ENCODE peak calls at places on chromosome 1, in ten cellular contexts. F, D, A, R, H, Q, L, P, G and X are unnamed samples.

GRCh38 chr1:210125143-210125542 is 107.5 kb upstream of the SERTAD4 start:
- DNase-seq in R (no peak), D (peak; percentile 30), H (no peak), F (no peak), L (no peak), Q (no peak), A (no peak), P (no peak), G (no peak), X (no peak)

GRCh38 chr1:167663002-167663772 is 33.2 kb downstream of the RCSD1 start:
- DNase-seq in H (no peak), Q (no peak), A (peak; percentile 55), L (peak; percentile 88), D (peak; percentile 39), G (no peak), P (no peak), R (no peak), F (no peak), X (no peak)

GRCh38 chr1:153546796-153547559 is 1.4 kb upstream of the S100A4 start:
- DNase-seq in H (no peak), P (no peak), Q (no peak), D (peak; percentile 64), A (no peak), R (no peak), F (no peak), L (no peak), G (no peak), X (no peak)

GRCh38 chr1:91929246-91929645 is 20.0 kb upstream of the BRDT start:
- DNase-seq in Q (no peak), F (no peak), H (no peak), A (peak; percentile 54), D (peak; percentile 7), L (peak; percentile 14), R (no peak), P (no peak), G (no peak), X (no peak)

GRCh38 chr1:63892632-63893395 is 119.0 kb downstream of the ROR1 start:
- DNase-seq in P (peak; percentile 63), Q (no peak), L (no peak), F (no peak), D (peak; percentile 94), H (no peak), A (no peak), G (no peak), R (no peak), X (no peak)

GRCh38 chr1:233182587-233182986 is 112.9 kb downstream of the PCNX2 start:
- DNase-seq in P (no peak), D (no peak), F (no peak), H (no peak), R (no peak), G (no peak), A (no peak), Q (no peak), L (no peak), X (no peak)

GRCh38 chr1:198088360-198089071 is 68.3 kb upstream of the NEK7 start:
- DNase-seq in A (peak; percentile 59), R (no peak), P (no peak), G (no peak), Q (peak; percentile 39), L (peak; percentile 54), H (peak; percentile 7), D (peak; percentile 53), F (no peak), X (no peak)

GRCh38 chr1:181250038-181250437 is 161.5 kb downstream of the IER5 start:
- DNase-seq in D (no peak), A (no peak), Q (no peak), G (no peak), H (no peak), R (no peak), L (no peak), F (no peak), P (no peak), X (no peak)

GRCh38 chr1:226643167-226643566 is 94.6 kb downstream of the STUM start:
- DNase-seq in A (peak; percentile 72), F (peak; percentile 24), H (peak; percentile 66), Q (no peak), R (peak; percentile 58), D (no peak), G (peak; percentile 38), L (peak; percentile 75), P (peak; percentile 72), X (no peak)

GRCh38 chr1:30744060-30744756 is 13.4 kb downstream of the LAPTM5 start:
- DNase-seq in G (no peak), R (no peak), F (no peak), L (no peak), A (no peak), P (no peak), Q (no peak), D (peak; percentile 32), H (peak; percentile 47), X (no peak)

GRCh38 chr1:224377676-224378006 is 21.0 kb downstream of the CNIH4 start:
- DNase-seq in G (no peak), F (no peak), R (no peak), L (peak; percentile 19), A (no peak), P (no peak), H (peak; percentile 8), Q (no peak), D (peak; percentile 31), X (no peak)

GRCh38 chr1:202664083-202664482 is 46.2 kb downstream of the SYT2 start:
- DNase-seq in H (no peak), L (no peak), R (no peak), F (no peak), A (no peak), D (no peak), P (no peak), Q (no peak), G (no peak), X (no peak)

GRCh38 chr1:78440381-78440793 is 50.4 kb upstream of the PTGFR start:
- DNase-seq in G (no peak), R (no peak), L (no peak), F (no peak), P (no peak), D (peak; percentile 38), Q (no peak), A (no peak), H (no peak), X (no peak)

GRCh38 chr1:110062612-110063011 is 7.9 kb downstream of the ALX3 start:
- DNase-seq in R (no peak), G (no peak), P (no peak), A (peak; percentile 21), Q (no peak), L (no peak), H (no peak), D (no peak), F (no peak), X (no peak)

GRCh38 chr1:247487057-247487456 is 29.2 kb upstream of the OR2B11 start:
- DNase-seq in D (no peak), P (peak; percentile 33), R (peak; percentile 7), F (peak; percentile 6), G (peak; percentile 5), Q (no peak), L (peak; percentile 77), A (peak; percentile 72), H (peak; percentile 34), X (peak; percentile 23)

GRCh38 chr1:93140106-93140505 is 40.1 kb downstream of the TMED5 start:
- DNase-seq in F (no peak), D (peak; percentile 16), A (no peak), P (no peak), R (no peak), G (no peak), H (no peak), L (no peak), Q (no peak), X (no peak)

GRCh38 chr1:204989266-204990058 is 53.5 kb upstream of the CNTN2 start:
- DNase-seq in D (peak; percentile 41), R (peak; percentile 31), F (peak; percentile 6), H (peak; percentile 47), P (peak; percentile 88), A (peak; percentile 86), G (peak; percentile 26), Q (peak; percentile 86), L (peak; percentile 96), X (peak; percentile 97)

GRCh38 chr1:117981455-117982192 is 52.1 kb downstream of the WDR3 start:
- DNase-seq in R (no peak), H (no peak), D (no peak), F (no peak), L (no peak), P (no peak), Q (no peak), G (no peak), A (no peak), X (no peak)

GRCh38 chr1:81802601-81803422 is 2.1 kb downstream of the ADGRL2 start:
- DNase-seq in H (no peak), G (no peak), Q (peak; percentile 70), A (peak; percentile 73), F (no peak), L (no peak), R (no peak), P (no peak), D (peak; percentile 69), X (peak; percentile 29)

GRCh38 chr1:111719561-111720239 is 19.5 kb downstream of the INKA2 start:
- DNase-seq in R (no peak), H (no peak), G (no peak), D (no peak), L (no peak), P (no peak), F (no peak), Q (no peak), A (no peak), X (no peak)

GRCh38 chr1:192401832-192402231 is 85.0 kb downstream of the RGS21 start:
- DNase-seq in R (no peak), D (no peak), H (no peak), A (no peak), Q (no peak), G (no peak), F (no peak), P (no peak), L (no peak), X (no peak)

GRCh38 chr1:44645466-44646244 is 28.6 kb downstream of the TMEM53 start:
- DNase-seq in G (no peak), A (no peak), P (peak; percentile 96), Q (no peak), H (no peak), D (peak; percentile 93), L (no peak), R (no peak), F (no peak), X (no peak)